ENCODE peak calls at places on chromosomes 11 and 22, in ten cellular contexts. A, N, W, Q, I, G, Y, H, E and O are unnamed samples.

GRCh38 chr22:32808038-32808445 is 6.5 kb downstream of the TIMP3 start:
- DNase-seq in A (no peak), G (no peak), Y (no peak), Q (no peak), E (no peak), N (no peak), H (no peak), I (no peak), W (no peak), O (no peak)

GRCh38 chr11:9701799-9702198 is 37.9 kb downstream of the SWAP70 start:
- DNase-seq in G (no peak), I (no peak), Q (no peak), E (no peak), N (no peak), W (no peak), A (no peak), Y (no peak), H (no peak), O (no peak)

GRCh38 chr22:50698546-50698945 is 25.9 kb downstream of the SHANK3 start:
- DNase-seq in I (no peak), H (no peak), G (peak), W (peak), N (no peak), A (no peak), Y (no peak), E (no peak), Q (no peak), O (no peak)

GRCh38 chr11:34680918-34681554 is 60.1 kb downstream of the EHF start:
- DNase-seq in Q (peak), E (no peak), G (no peak), H (no peak), Y (peak), N (no peak), A (no peak), W (no peak), I (no peak), O (no peak)

GRCh38 chr11:10638285-10638684 is 55.3 kb downstream of the IRAG1 start:
- DNase-seq in N (no peak), A (no peak), E (peak), H (no peak), Q (no peak), I (no peak), W (no peak), Y (no peak), G (no peak), O (no peak)

GRCh38 chr22:41557401-41558240 is 3.2 kb upstream of the CSDC2 start:
- DNase-seq in W (no peak), E (no peak), I (peak), A (no peak), G (no peak), Q (no peak), N (peak), Y (peak), H (no peak), O (peak)

GRCh38 chr11:3685923-3686322 is 14.7 kb upstream of the CHRNA10 start:
- DNase-seq in I (no peak), Y (no peak), W (no peak), A (no peak), E (no peak), Q (no peak), H (no peak), G (no peak), N (no peak), O (no peak)

GRCh38 chr11:26753738-26754504 is 32.1 kb upstream of the SLC5A12 start:
- DNase-seq in Q (peak), N (peak), A (no peak), G (peak), H (no peak), Y (peak), W (no peak), E (peak), I (no peak), O (peak)

GRCh38 chr11:26599421-26599820 is 27.4 kb upstream of the MUC15 start:
- DNase-seq in H (no peak), Y (no peak), G (peak), A (no peak), Q (no peak), I (no peak), E (no peak), W (no peak), N (no peak), O (no peak)

GRCh38 chr11:14380947-14381555 is 22.1 kb upstream of the RRAS2 start:
- DNase-seq in H (no peak), G (peak), W (peak), Q (no peak), A (no peak), E (peak), Y (peak), N (peak), I (no peak), O (peak)

GRCh38 chr11:114685097-114685496 is 6.8 kb downstream of the NXPE2 start:
- DNase-seq in W (no peak), Y (no peak), I (no peak), H (no peak), G (no peak), N (no peak), A (no peak), E (no peak), Q (no peak), O (no peak)

GRCh38 chr11:19953342-19953741 is 206.9 kb downstream of the DBX1 start:
- DNase-seq in W (no peak), H (no peak), N (no peak), Q (no peak), A (no peak), Y (peak), E (no peak), G (no peak), I (no peak), O (no peak)

GRCh38 chr22:29071261-29072045 is 1.4 kb upstream of the KREMEN1 start:
- DNase-seq in Y (peak), G (peak), Q (no peak), H (no peak), W (peak), E (no peak), N (peak), A (no peak), I (no peak), O (peak)

GRCh38 chr22:49400866-49401598 is 426.6 kb downstream of the BRD1 start:
- DNase-seq in I (no peak), W (peak), G (no peak), A (peak), E (no peak), Q (no peak), Y (no peak), N (peak), H (no peak), O (no peak)

GRCh38 chr22:38870312-38870741 is 1.7 kb downstream of the CBX6 start:
- DNase-seq in G (peak), W (peak), A (peak), E (peak), I (peak), Q (peak), Y (peak), N (peak), H (peak), O (peak)

GRCh38 chr22:36870250-36870649 is 9.4 kb downstream of the NCF4 start:
- DNase-seq in H (no peak), E (peak), Q (peak), G (no peak), Y (no peak), A (no peak), I (no peak), N (no peak), W (no peak), O (no peak)

GRCh38 chr11:116413861-116414260 is 358.9 kb downstream of the BUD13 start:
- DNase-seq in G (no peak), I (no peak), N (no peak), W (no peak), E (no peak), H (no peak), A (no peak), Y (no peak), Q (no peak), O (no peak)

GRCh38 chr22:30232716-30233218 is 13.8 kb downstream of the LIF start:
- DNase-seq in H (no peak), W (no peak), Y (no peak), E (no peak), G (no peak), A (no peak), I (no peak), Q (no peak), N (no peak), O (no peak)

GRCh38 chr11:74319139-74319538 is 7.7 kb upstream of the P4HA3 start:
- DNase-seq in H (no peak), Q (no peak), W (no peak), G (no peak), I (no peak), A (no peak), Y (no peak), E (no peak), N (no peak), O (no peak)

GRCh38 chr11:76700177-76701100 is 29.9 kb upstream of the LRRC32 start:
- DNase-seq in A (no peak), H (no peak), I (peak), W (peak), E (peak), G (no peak), Q (peak), Y (no peak), N (no peak), O (no peak)

GRCh38 chr22:49236541-49237075 is 591.1 kb downstream of the BRD1 start:
- DNase-seq in I (no peak), G (no peak), W (peak), E (no peak), Y (no peak), N (no peak), Q (no peak), A (no peak), H (no peak), O (no peak)

GRCh38 chr11:43574949-43575915 is 105.3 kb upstream of the HSD17B12 start:
- DNase-seq in I (no peak), G (no peak), E (peak), W (no peak), A (no peak), H (no peak), Q (no peak), N (no peak), Y (peak), O (peak)

GRCh38 chr11:1546536-1547466 is 25.3 kb downstream of the DUSP8 start:
- DNase-seq in H (no peak), G (no peak), W (no peak), E (peak), Q (no peak), A (no peak), Y (peak), I (peak), N (peak), O (peak)

GRCh38 chr11:57144075-57144474 is 37.7 kb upstream of the LRRC55 start:
- DNase-seq in Y (peak), W (no peak), H (no peak), E (no peak), A (no peak), I (no peak), G (no peak), N (no peak), Q (no peak), O (no peak)

GRCh38 chr11:133636686-133637085 is 104.4 kb upstream of the OPCML start:
- DNase-seq in H (no peak), Y (peak), E (no peak), I (no peak), Q (no peak), G (no peak), A (no peak), N (no peak), W (no peak), O (no peak)

GRCh38 chr11:134592391-134592990 is 180.4 kb upstream of the B3GAT1 start:
- DNase-seq in A (peak), I (peak), W (no peak), Q (peak), G (peak), N (peak), H (no peak), E (peak), Y (peak), O (no peak)

GRCh38 chr11:115616941-115617340 is 112.7 kb upstream of the CADM1 start:
- DNase-seq in I (no peak), Y (no peak), H (no peak), A (no peak), W (no peak), E (no peak), G (no peak), Q (no peak), N (no peak), O (no peak)

GRCh38 chr11:74154621-74155281 is 16.1 kb downstream of the C2CD3 start:
- DNase-seq in Q (no peak), A (no peak), E (no peak), H (no peak), Y (no peak), G (no peak), W (no peak), N (no peak), I (no peak), O (no peak)

GRCh38 chr11:47918370-47918690 is 62.0 kb upstream of the PTPRJ start:
- DNase-seq in I (no peak), W (no peak), H (no peak), G (no peak), Q (no peak), Y (no peak), A (no peak), N (no peak), E (no peak), O (no peak)

GRCh38 chr11:93718057-93718563 is 23.2 kb downstream of the TAF1D start:
- DNase-seq in A (no peak), Q (no peak), Y (no peak), H (peak), G (peak), I (peak), W (no peak), E (no peak), N (no peak), O (no peak)

GRCh38 chr22:25482868-25483639 is 81.4 kb upstream of the GRK3 start:
- DNase-seq in N (peak), I (no peak), W (no peak), G (no peak), A (no peak), H (no peak), Y (no peak), Q (no peak), E (no peak), O (no peak)

GRCh38 chr11:93857413-93858185 is 7.2 kb upstream of the VSTM5 start:
- DNase-seq in Y (no peak), E (no peak), I (no peak), G (no peak), Q (no peak), N (no peak), A (no peak), H (no peak), W (no peak), O (no peak)

GRCh38 chr11:100730266-100730665 is 43.2 kb downstream of the ARHGAP42 start:
- DNase-seq in H (no peak), Q (no peak), W (no peak), A (no peak), G (no peak), I (no peak), E (no peak), Y (no peak), N (no peak), O (no peak)

GRCh38 chr11:6705905-6706535 is 22.9 kb upstream of the MRPL17 start:
- DNase-seq in E (peak), Q (no peak), G (peak), W (no peak), N (peak), I (peak), H (no peak), A (no peak), Y (peak), O (no peak)

GRCh38 chr11:126720539-126721235 is 279.9 kb downstream of the KIRREL3 start:
- DNase-seq in E (no peak), Q (no peak), N (no peak), Y (no peak), W (no peak), I (no peak), H (no peak), A (no peak), G (no peak), O (no peak)

GRCh38 chr11:9493492-9493891 is 32.7 kb downstream of the ZNF143 start:
- DNase-seq in E (peak), I (no peak), A (no peak), H (no peak), G (peak), Y (no peak), N (no peak), Q (no peak), W (no peak), O (no peak)

GRCh38 chr11:103959279-103959930 is 77.0 kb upstream of the DDI1 start:
- DNase-seq in I (no peak), N (no peak), G (no peak), H (peak), E (no peak), Q (no peak), W (no peak), A (no peak), Y (no peak), O (no peak)

GRCh38 chr11:57978686-57979531 is 44.8 kb upstream of the OR9Q1 start:
- DNase-seq in E (no peak), N (no peak), Q (no peak), W (no peak), Y (no peak), I (no peak), H (no peak), A (no peak), G (no peak), O (no peak)

DNA sequence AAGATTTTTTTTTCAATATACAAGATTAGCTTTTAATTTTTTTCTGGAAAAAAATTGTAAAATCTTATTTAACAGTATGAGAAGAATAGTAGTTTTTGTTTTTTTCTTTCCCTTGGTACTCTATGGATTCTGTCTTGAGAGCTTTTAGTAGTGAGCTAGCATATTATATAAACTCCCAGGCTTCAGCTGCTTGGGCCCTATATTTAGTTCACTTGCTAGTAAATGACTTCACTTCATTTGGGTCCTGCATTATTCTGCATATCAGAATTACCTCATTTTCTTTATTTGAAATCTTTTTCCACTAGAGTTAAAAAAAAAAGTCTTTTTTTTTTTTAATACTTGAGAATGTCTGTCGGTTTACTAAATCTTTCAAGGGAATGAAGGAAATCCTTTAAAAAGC is 33.1 kb downstream of the HIPK3 start:
- DNase-seq in Q (no peak), Y (no peak), N (no peak), G (no peak), A (no peak), I (no peak), W (no peak), E (no peak), H (no peak), O (no peak)
- H3K4me3 ChIP-seq in Q (no peak), Y (no peak), N (no peak), G (no peak), A (no peak), I (no peak), W (no peak), E (no peak), H (no peak), O (no peak)

DNA sequence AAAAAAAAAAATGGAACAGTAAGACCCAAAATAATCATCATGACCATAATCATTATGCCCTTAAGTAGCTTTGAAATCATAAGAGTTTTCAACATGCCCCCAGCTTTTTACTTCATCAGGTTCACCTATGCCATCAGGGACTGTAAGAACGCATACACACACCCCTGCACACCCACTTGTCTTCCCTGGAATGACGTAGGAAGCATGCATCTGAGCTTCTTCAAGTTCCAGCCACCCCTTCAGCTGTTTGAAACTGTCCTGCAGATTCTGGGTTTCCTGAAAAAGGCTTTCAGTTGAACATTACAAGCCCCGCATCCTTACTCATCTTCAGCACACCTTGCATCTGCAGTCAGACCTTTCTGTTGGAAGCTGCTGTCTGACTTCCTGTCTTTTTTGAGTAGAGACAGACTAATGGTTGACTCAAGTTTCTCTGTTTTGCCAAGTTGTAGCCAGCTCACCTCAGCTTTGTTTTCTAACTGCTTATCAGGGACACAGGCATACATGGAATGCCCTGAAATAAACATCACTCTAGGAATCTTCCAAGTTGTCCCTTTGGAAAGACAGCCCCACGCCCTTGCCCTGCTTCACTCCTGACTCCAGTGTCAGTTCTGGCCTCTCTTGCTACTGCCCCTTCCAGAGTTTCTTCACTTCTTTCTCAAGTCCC is 37.0 kb downstream of the ARHGAP1 start:
- DNase-seq in E (no peak), Y (no peak), H (no peak), A (no peak), Q (no peak), G (no peak), W (no peak), N (no peak), I (no peak), O (no peak)
- TF ChIP-seq POLR2AphosphoS5 in E (no peak), Y (no peak), H (no peak), A (no peak), Q (no peak), G (no peak), W (no peak), N (no peak), I (no peak), O (no peak)

GRCh38 chr22:20604776-20605221 is 97.4 kb downstream of the MED15 start:
- DNase-seq in E (peak), Y (peak), G (no peak), A (no peak), N (no peak), Q (no peak), I (peak), W (no peak), H (no peak), O (no peak)
- H3K4me3 ChIP-seq in E (no peak), Y (no peak), G (no peak), A (no peak), N (no peak), Q (no peak), I (no peak), W (no peak), H (no peak), O (no peak)

DNA sequence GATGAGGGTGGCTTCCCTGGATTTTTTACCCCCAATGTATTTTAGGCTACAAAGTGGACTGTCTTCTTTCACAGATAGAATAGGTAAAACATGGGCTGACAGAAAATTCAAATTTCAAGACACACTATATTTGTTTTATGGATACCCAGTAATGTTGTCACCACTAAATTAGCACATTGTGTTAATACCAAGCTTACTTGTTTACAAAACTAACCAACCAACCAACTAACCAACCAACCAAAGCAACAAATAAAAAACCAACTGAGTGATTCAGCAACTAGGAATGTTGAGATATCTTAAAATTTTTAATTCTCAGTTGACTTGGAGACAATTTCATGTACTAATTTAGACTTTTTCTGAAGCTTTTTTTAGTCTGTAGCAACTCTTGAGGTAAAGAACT is 69.3 kb upstream of the CTSC start:
- DNase-seq in E (no peak), Y (no peak), Q (no peak), G (no peak), N (no peak), I (no peak), W (no peak), H (no peak), A (no peak), O (no peak)
- TF ChIP-seq POLR2AphosphoS5 in E (no peak), Y (no peak), Q (no peak), G (no peak), N (no peak), I (no peak), W (no peak), H (no peak), A (no peak), O (no peak)